ENCODE peak calls at places on chromosomes 3 and 15, in seven cellular contexts. P, H, S, U, Y, D and G are unnamed samples.

GRCh38 chr15:51842852-51843737 is 13.6 kb downstream of the TMOD3 start:
- DNase-seq in P (no peak), Y (no peak), S (peak), H (no peak), D (no peak), U (no peak), G (no peak)

GRCh38 chr3:180325958-180326357 is 276.0 kb upstream of the TTC14 start:
- DNase-seq in H (no peak), S (no peak), U (no peak), Y (no peak), P (no peak), D (no peak), G (no peak)

GRCh38 chr15:24734391-24734790 is 58.8 kb downstream of the NPAP1 start:
- DNase-seq in H (no peak), S (no peak), D (no peak), U (no peak), P (no peak), Y (no peak), G (no peak)

GRCh38 chr15:35958021-35958420 is 412.1 kb upstream of the DPH6 start:
- DNase-seq in P (no peak), U (no peak), H (no peak), Y (no peak), S (peak), D (no peak), G (no peak)

GRCh38 chr3:11807651-11808050 is 39.0 kb downstream of the TAMM41 start:
- DNase-seq in D (no peak), P (no peak), U (no peak), Y (no peak), H (no peak), S (no peak), G (no peak)

GRCh38 chr3:161415506-161416231 is 44.4 kb upstream of the SPTSSB start:
- DNase-seq in U (no peak), S (peak), P (no peak), H (no peak), Y (no peak), D (no peak), G (no peak)

GRCh38 chr15:52385670-52386069 is 90.1 kb upstream of the MYO5C start:
- DNase-seq in H (no peak), D (no peak), U (no peak), Y (no peak), S (no peak), P (no peak), G (no peak)

GRCh38 chr3:126921425-126921824 is 61.5 kb upstream of the PLXNA1 start:
- DNase-seq in S (no peak), P (no peak), H (no peak), D (no peak), Y (no peak), U (no peak), G (no peak)

GRCh38 chr3:177742273-177742672 is 545.0 kb upstream of the TBL1XR1 start:
- DNase-seq in H (no peak), Y (no peak), U (no peak), D (no peak), P (no peak), S (no peak), G (no peak)

GRCh38 chr15:90367578-90367977 is 15.5 kb downstream of the ZNF774 start:
- DNase-seq in Y (no peak), D (no peak), S (peak), U (no peak), H (no peak), P (no peak), G (no peak)

GRCh38 chr3:101884776-101885175 is 35.5 kb downstream of the NFKBIZ start:
- DNase-seq in P (no peak), Y (no peak), S (no peak), H (no peak), U (no peak), D (no peak), G (no peak)

GRCh38 chr15:68154923-68155559 is 50.1 kb downstream of the CALML4 start:
- DNase-seq in D (peak), H (no peak), S (peak), U (no peak), Y (no peak), P (peak), G (no peak)

GRCh38 chr3:73236867-73237266 is 175.4 kb downstream of the EBLN2 start:
- DNase-seq in D (no peak), Y (no peak), U (no peak), P (no peak), H (no peak), S (no peak), G (no peak)

GRCh38 chr3:152197451-152197850 is 71.3 kb upstream of the MBNL1 start:
- DNase-seq in H (no peak), U (no peak), P (no peak), D (no peak), S (peak), Y (no peak), G (no peak)

GRCh38 chr3:42539871-42540714 is 37.6 kb downstream of the VIPR1 start:
- DNase-seq in Y (no peak), D (peak), P (peak), U (peak), S (peak), H (peak), G (peak)

GRCh38 chr3:57949779-57950618 is 58.2 kb upstream of the FLNB start:
- DNase-seq in Y (no peak), P (no peak), H (no peak), S (no peak), D (no peak), U (no peak), G (peak)

GRCh38 chr15:31254431-31255175 is 72.0 kb upstream of the KLF13 start:
- DNase-seq in Y (no peak), P (no peak), U (no peak), H (no peak), S (peak), D (no peak), G (peak)

GRCh38 chr3:125281411-125281810 is 68.9 kb upstream of the SLC12A8 start:
- DNase-seq in S (no peak), H (no peak), Y (no peak), D (no peak), P (no peak), U (no peak), G (no peak)

GRCh38 chr3:107285197-107285596 is 92.0 kb upstream of the CCDC54 start:
- DNase-seq in Y (no peak), S (no peak), U (no peak), D (no peak), H (no peak), P (no peak), G (no peak)

GRCh38 chr3:144369151-144369879 is 397.7 kb downstream of the DIPK2A start:
- DNase-seq in S (no peak), D (no peak), H (no peak), P (peak), Y (no peak), U (no peak), G (no peak)

GRCh38 chr3:17891139-17891850 is 148.9 kb upstream of the TBC1D5 start:
- DNase-seq in H (no peak), Y (no peak), U (no peak), S (peak), D (no peak), P (no peak), G (no peak)

GRCh38 chr3:32238816-32239637 is 547 bp downstream of the CMTM8 start:
- DNase-seq in P (peak), U (no peak), S (peak), Y (peak), H (peak), D (peak), G (peak)